ENCODE peak calls at places on chromosomes 5 and 9, in eight cellular contexts. Y is PC-3, N is hepatocyte, T is HCT116, P is endothelial cell of umbilical vein, C is PC-9, G is H9, A is neural progenitor cell. I is an unnamed sample.

GRCh38 chr5:1505506-1506241 is 18.1 kb downstream of the LPCAT1 start:
- DNase-seq in T (no peak), P (no peak), C (no peak), Y (no peak), A (peak; percentile 16), N (no peak), G (no peak), I (no peak)

GRCh38 chr5:27130587-27130986 is 92.2 kb upstream of the CDH9 start:
- DNase-seq in G (no peak), C (no peak), A (no peak), N (no peak), T (no peak), P (no peak), Y (peak; percentile 16), I (no peak)

GRCh38 chr5:80210014-80210413 is 45.8 kb downstream of the SERINC5 start:
- DNase-seq in P (no peak), N (no peak), T (no peak), Y (no peak), G (no peak), C (no peak), A (no peak), I (no peak)

GRCh38 chr5:150490754-150491153 is 17.2 kb upstream of the NDST1 start:
- DNase-seq in P (no peak), C (no peak), T (no peak), Y (no peak), N (no peak), A (no peak), G (no peak), I (no peak)

GRCh38 chr5:143644751-143645150 is 167.2 kb upstream of the HMHB1 start:
- DNase-seq in P (no peak), G (no peak), T (no peak), N (no peak), C (no peak), A (no peak), Y (no peak), I (no peak)

GRCh38 chr9:7371032-7371431 is 428.5 kb downstream of the DMAC1 start:
- DNase-seq in G (no peak), Y (no peak), P (no peak), N (no peak), T (no peak), C (no peak), A (no peak), I (no peak)

GRCh38 chr9:116264361-116264760 is 110.8 kb downstream of the PAPPA start:
- DNase-seq in N (no peak), P (no peak), C (no peak), Y (no peak), A (no peak), T (no peak), G (no peak), I (no peak)

GRCh38 chr5:113058706-113059226 is 82.2 kb downstream of the DCP2 start:
- DNase-seq in G (no peak), P (no peak), Y (no peak), A (no peak), N (no peak), T (no peak), C (no peak), I (no peak)

GRCh38 chr9:108973876-108974275 is 39.4 kb downstream of the CTNNAL1 start:
- DNase-seq in A (no peak), T (no peak), C (no peak), G (no peak), Y (no peak), P (no peak), N (no peak), I (no peak)

GRCh38 chr9:127667906-127668305 is 38.9 kb upstream of the CFAP157 start:
- DNase-seq in T (no peak), C (no peak), A (no peak), P (no peak), G (no peak), N (no peak), Y (no peak), I (no peak)

GRCh38 chr5:154729613-154730012 is 25.6 kb upstream of the LARP1 start:
- DNase-seq in C (no peak), Y (no peak), A (no peak), P (no peak), G (no peak), T (no peak), N (no peak), I (no peak)

GRCh38 chr5:74538206-74538661 is 102.3 kb downstream of the ENC1 start:
- DNase-seq in A (no peak), P (peak; percentile 67), Y (no peak), T (no peak), C (peak; percentile 99), G (no peak), N (peak; percentile 55), I (no peak)

GRCh38 chr9:124611106-124611505 is 103.9 kb upstream of the NR5A1 start:
- DNase-seq in G (no peak), P (no peak), N (no peak), C (no peak), T (no peak), Y (no peak), A (no peak), I (no peak)

GRCh38 chr9:126523621-126524111 is 90.1 kb upstream of the LMX1B start:
- DNase-seq in G (no peak), P (no peak), N (no peak), A (no peak), T (no peak), C (no peak), Y (no peak), I (no peak)

GRCh38 chr5:126814721-126815404 is 37.9 kb downstream of the LMNB1 start:
- DNase-seq in T (no peak), Y (peak; percentile 10), P (peak; percentile 59), N (no peak), A (no peak), G (no peak), C (peak; percentile 52), I (no peak)

GRCh38 chr5:31059889-31060288 is 133.6 kb upstream of the CDH6 start:
- DNase-seq in A (no peak), G (no peak), T (no peak), C (peak; percentile 6), P (no peak), N (no peak), Y (no peak), I (no peak)

GRCh38 chr5:17132444-17133083 is 84.9 kb upstream of the BASP1 start:
- DNase-seq in A (peak; percentile 43), C (no peak), N (peak; percentile 41), T (no peak), Y (peak; percentile 88), P (peak; percentile 67), G (no peak), I (peak; percentile 14)

GRCh38 chr9:109166771-109167601 is at the start of gene FRRS1L:
- DNase-seq in C (no peak), Y (no peak), N (peak; percentile 50), T (no peak), A (peak; percentile 78), G (peak; percentile 56), P (no peak), I (no peak)

GRCh38 chr9:100372648-100373047 is 19.9 kb upstream of the TEX10 start:
- DNase-seq in T (no peak), A (no peak), N (no peak), Y (no peak), C (no peak), P (no peak), G (no peak), I (no peak)

DNA sequence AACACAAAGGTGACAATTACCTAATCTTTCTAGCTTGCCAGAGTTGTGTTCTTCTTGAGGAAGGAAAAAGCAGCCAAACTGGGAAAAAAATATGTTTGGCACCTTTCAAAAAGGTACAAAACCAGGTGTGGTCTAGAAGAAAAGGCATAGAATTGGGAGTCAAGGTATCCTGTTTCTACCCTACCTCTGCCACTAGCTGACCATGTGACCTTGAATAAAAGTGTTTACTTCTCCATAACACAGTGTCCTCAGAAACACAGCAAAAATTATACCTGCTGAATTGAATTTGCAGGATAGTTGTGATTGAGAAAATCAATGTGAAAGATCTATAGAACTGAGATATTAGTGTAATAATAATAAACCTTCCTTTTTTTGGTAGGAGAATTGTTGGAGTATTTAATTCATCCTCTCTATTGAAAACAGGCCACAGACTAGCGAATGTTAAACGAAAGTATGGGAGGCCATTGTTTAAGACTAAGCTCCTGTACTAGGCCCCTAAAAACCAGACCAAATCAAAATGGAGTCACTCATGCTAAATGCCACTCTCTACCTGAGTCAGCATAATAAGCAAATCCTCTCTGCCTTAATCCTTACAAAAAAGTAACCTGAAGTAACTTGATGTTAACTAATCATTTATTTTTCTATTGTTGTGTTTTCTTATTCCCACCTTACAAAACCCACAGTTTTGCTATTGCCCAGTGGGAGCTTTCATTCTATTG is 12.6 kb downstream of the CYFIP2 start:
- DNase-seq in P (no peak), Y (no peak), G (no peak), C (no peak), N (no peak), A (no peak), T (no peak), I (no peak)
- H4K20me1 ChIP-seq in P (no peaks in the 10 kb centered on the region), Y (no peaks in the 10 kb centered on the region), G (no peaks in the 10 kb centered on the region), C (no peaks in the 10 kb centered on the region), N (no peaks in the 10 kb centered on the region), A (peaks cover 22% of the 10 kb centered on the region), T (no peaks in the 10 kb centered on the region), I (peaks cover 6% of the 10 kb centered on the region)

GRCh38 chr5:10376530-10376929 is 23.0 kb downstream of the MARCHF6 start:
- DNase-seq in C (no peak), A (no peak), T (no peak), P (no peak), G (no peak), Y (no peak), N (no peak), I (no peak)
- H4K20me1 ChIP-seq in C (peaks cover 70% of the 10 kb centered on the region), A (peaks cover 39% of the 10 kb centered on the region), T (peaks cover 7% of the 10 kb centered on the region), P (peaks cover 6% of the 10 kb centered on the region), G (no peaks in the 10 kb centered on the region), Y (peaks cover 60% of the 10 kb centered on the region), N (peaks cover 84% of the 10 kb centered on the region), I (peaks cover 48% of the 10 kb centered on the region)

GRCh38 chr5:40828021-40828631 is 6.9 kb downstream of the RPL37 start:
- DNase-seq in G (no peak), Y (no peak), A (no peak), P (no peak), N (no peak), C (no peak), T (no peak), I (no peak)
- H4K20me1 ChIP-seq in G (no peaks in the 10 kb centered on the region), Y (peaks cover 64% of the 10 kb centered on the region), A (peaks cover 85% of the 10 kb centered on the region), P (peaks cover 3% of the 10 kb centered on the region), N (peaks cover 24% of the 10 kb centered on the region), C (peaks cover 78% of the 10 kb centered on the region), T (peaks cover 64% of the 10 kb centered on the region), I (peaks cover 32% of the 10 kb centered on the region)

GRCh38 chr9:133161542-133161950 is 2.2 kb downstream of the GBGT1 start:
- DNase-seq in N (no peak), T (no peak), Y (no peak), P (no peak), C (no peak), G (no peak), A (no peak), I (no peak)

GRCh38 chr9:133160742-133161541 is 2.8 kb downstream of the GBGT1 start:
- DNase-seq in P (peak; percentile 56), G (peak; percentile 64), C (peak; percentile 71), T (peak; percentile 68), A (peak; percentile 45), Y (peak; percentile 59), N (peak; percentile 84), I (peak; percentile 49)

GRCh38 chr9:133155156-133155555 is 8.6 kb downstream of the GBGT1 start:
- DNase-seq in P (no peak), N (no peak), Y (no peak), G (peak; percentile 16), T (no peak), C (no peak), A (no peak), I (no peak)

GRCh38 chr9:133162802-133163558 is 734 bp downstream of the GBGT1 start:
- DNase-seq in A (peak; percentile 28), Y (no peak), P (no peak), C (no peak), G (no peak), T (no peak), N (no peak), I (no peak)

GRCh38 chr9:133158695-133159094 is 5.0 kb downstream of the GBGT1 start:
- DNase-seq in C (no peak), T (no peak), A (no peak), P (no peak), G (no peak), N (no peak), Y (no peak), I (no peak)
- H4K20me1 ChIP-seq in C (no peaks in the 10 kb centered on the region), T (no peaks in the 10 kb centered on the region), A (peaks cover 3% of the 10 kb centered on the region), P (no peaks in the 10 kb centered on the region), G (no peaks in the 10 kb centered on the region), N (no peaks in the 10 kb centered on the region), Y (no peaks in the 10 kb centered on the region), I (no peaks in the 10 kb centered on the region)

I was measured in MM.1S.